ENCODE peak calls at places on chromosomes 11 and 22, in four cellular contexts. Y is neuronal stem cell, M is IMR-90, V is H1. W is an unnamed sample.

GRCh38 chr11:87722756-87723599 is 452.3 kb downstream of the RAB38 start:
- DNase-seq in Y (no peak), M (peak), V (no peak), W (no peak)

GRCh38 chr11:65479184-65480145 is 19.4 kb upstream of the MALAT1 start:
- DNase-seq in V (no peak), Y (no peak), M (peak), W (peak)

GRCh38 chr11:102014756-102015155 is 32.5 kb upstream of the CFAP300 start:
- DNase-seq in Y (no peak), V (no peak), M (no peak), W (no peak)

GRCh38 chr22:49763696-49764095 is 64.0 kb downstream of the BRD1 start:
- DNase-seq in Y (no peak), M (no peak), V (no peak), W (no peak)

GRCh38 chr11:36292311-36292722 is 3.1 kb upstream of the COMMD9 start:
- DNase-seq in Y (no peak), M (peak), V (no peak), W (peak)

GRCh38 chr11:1656670-1657069 is 27.1 kb downstream of the KRTAP5-5 start:
- DNase-seq in Y (no peak), V (no peak), M (no peak), W (no peak)

GRCh38 chr11:70537576-70538571 is 139.5 kb downstream of the CTTN start:
- DNase-seq in V (no peak), M (no peak), Y (no peak), W (no peak)

GRCh38 chr11:64695548-64695947 is 27.4 kb downstream of the NRXN2 start:
- DNase-seq in M (no peak), V (no peak), Y (no peak), W (no peak)

GRCh38 chr11:95456704-95457491 is 225.9 kb upstream of the SESN3 start:
- DNase-seq in M (peak), Y (no peak), V (no peak), W (peak)

GRCh38 chr11:59158206-59159068 is 13.5 kb upstream of the DTX4 start:
- DNase-seq in M (peak), Y (no peak), V (no peak), W (peak)

GRCh38 chr11:17558916-17559315 is 11.9 kb downstream of the OTOG start:
- DNase-seq in M (no peak), V (no peak), Y (no peak), W (no peak)

GRCh38 chr11:3043315-3043871 is 13.8 kb downstream of the CARS1 start:
- DNase-seq in M (no peak), Y (no peak), V (no peak), W (peak)

GRCh38 chr11:68840661-68841653 is 759 bp downstream of the CPT1A start:
- DNase-seq in M (peak), V (no peak), Y (no peak), W (peak)

GRCh38 chr22:17781319-17782031 is 7.2 kb upstream of the BID start:
- DNase-seq in Y (no peak), V (no peak), M (peak), W (peak)

GRCh38 chr11:68773521-68774187 is 22.3 kb upstream of the TESMIN start:
- DNase-seq in Y (no peak), M (peak), V (no peak), W (no peak)

GRCh38 chr11:123122341-123122740 is 60.4 kb upstream of the HSPA8 start:
- DNase-seq in Y (no peak), M (peak), V (no peak), W (peak)

GRCh38 chr11:124315052-124315451 is 1.3 kb upstream of the OR8D1 start:
- DNase-seq in V (no peak), Y (no peak), M (peak), W (peak)

GRCh38 chr11:66330931-66331330 is 5.3 kb downstream of the RIN1 start:
- DNase-seq in V (no peak), Y (no peak), M (no peak), W (no peak)

GRCh38 chr11:43930868-43931716 is 11.3 kb upstream of the C11orf96 start:
- DNase-seq in M (peak), Y (no peak), V (no peak), W (peak)

GRCh38 chr11:69497221-69497787 is 15.8 kb downstream of the LINC01488 start:
- DNase-seq in Y (peak), M (peak), V (peak), W (peak)

GRCh38 chr11:45091563-45092392 is 54.7 kb upstream of the PRDM11 start:
- DNase-seq in V (no peak), M (no peak), Y (no peak), W (peak)

GRCh38 chr11:18608373-18608772 is 8.8 kb downstream of the MISFA start:
- DNase-seq in M (peak), Y (no peak), V (no peak), W (no peak)

GRCh38 chr22:50628543-50629134 is 687 bp upstream of the ARSA start:
- DNase-seq in Y (no peak), M (no peak), V (no peak), W (no peak)

GRCh38 chr22:42317691-42318547 is 47.5 kb upstream of the TCF20 start:
- DNase-seq in M (no peak), Y (no peak), V (no peak), W (no peak)

GRCh38 chr22:45055936-45056335 is 46.1 kb upstream of the PHF21B start:
- DNase-seq in V (no peak), Y (no peak), M (no peak), W (no peak)

GRCh38 chr22:45051419-45051818 is 41.6 kb upstream of the PHF21B start:
- DNase-seq in Y (no peak), V (no peak), M (no peak), W (no peak)

GRCh38 chr22:45051946-45052345 is 42.1 kb upstream of the PHF21B start:
- DNase-seq in M (no peak), V (no peak), Y (no peak), W (no peak)

GRCh38 chr22:45053571-45053970 is 43.8 kb upstream of the PHF21B start:
- DNase-seq in V (no peak), M (no peak), Y (no peak), W (no peak)

DNA sequence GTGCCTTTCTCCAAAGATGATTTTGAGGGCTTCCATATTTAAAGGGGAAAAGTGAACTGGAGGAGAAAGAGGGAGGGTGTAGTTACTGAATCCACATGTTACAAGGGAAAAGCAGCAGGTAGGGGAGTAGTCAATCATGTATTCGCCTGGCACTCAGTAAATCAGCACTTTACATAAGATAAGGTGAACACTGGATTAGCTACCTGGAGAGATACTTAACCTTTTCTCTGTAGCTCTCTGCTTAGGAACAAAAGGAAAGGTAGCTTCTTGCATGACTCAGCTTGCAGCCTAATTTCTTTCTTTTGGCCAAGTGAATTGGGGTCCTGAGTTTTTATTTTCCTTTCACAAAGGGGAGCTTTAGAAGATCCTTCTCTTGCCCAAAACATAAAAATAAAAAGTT is 43.3 kb upstream of the PHF21B start:
- DNase-seq in V (no peak), M (no peak), Y (no peak), W (no peak)
- H2BK120ac ChIP-seq in V (no peak), M (no peak), Y (no peak), W (no peak)

GRCh38 chr22:29315286-29316195 is at the start of gene RASL10A:
- DNase-seq in V (no peak), Y (no peak), M (no peak), W (no peak)
- H3K4me3 ChIP-seq in V (peak), Y (peak), M (peak), W (peak)

GRCh38 chr22:29443452-29443851 is 5.1 kb downstream of the RFPL1 start:
- DNase-seq in Y (no peak), V (no peak), M (no peak), W (no peak)
- H3K14ac ChIP-seq in Y (no peak), V (no peak), M (no peak), W (no peak)

GRCh38 chr22:45446216-45446615 is 32.7 kb downstream of the RIBC2 start:
- DNase-seq in Y (no peak), M (peak), V (no peak), W (no peak)
- H2BK120ac ChIP-seq in Y (no peak), M (peak), V (no peak), W (no peak)

GRCh38 chr22:37486224-37486845 is at the start of gene MFNG:
- DNase-seq in M (peak), V (no peak), Y (peak), W (peak)
- H3K4me3 ChIP-seq in M (peak), V (no peak), Y (no peak), W (peak)

GRCh38 chr11:81579339-81579738 is 1154.3 kb downstream of the FAM181B start:
- DNase-seq in Y (no peak), V (no peak), M (no peak), W (no peak)
- H3K14ac ChIP-seq in Y (no peak), V (no peak), M (no peak), W (no peak)

DNA sequence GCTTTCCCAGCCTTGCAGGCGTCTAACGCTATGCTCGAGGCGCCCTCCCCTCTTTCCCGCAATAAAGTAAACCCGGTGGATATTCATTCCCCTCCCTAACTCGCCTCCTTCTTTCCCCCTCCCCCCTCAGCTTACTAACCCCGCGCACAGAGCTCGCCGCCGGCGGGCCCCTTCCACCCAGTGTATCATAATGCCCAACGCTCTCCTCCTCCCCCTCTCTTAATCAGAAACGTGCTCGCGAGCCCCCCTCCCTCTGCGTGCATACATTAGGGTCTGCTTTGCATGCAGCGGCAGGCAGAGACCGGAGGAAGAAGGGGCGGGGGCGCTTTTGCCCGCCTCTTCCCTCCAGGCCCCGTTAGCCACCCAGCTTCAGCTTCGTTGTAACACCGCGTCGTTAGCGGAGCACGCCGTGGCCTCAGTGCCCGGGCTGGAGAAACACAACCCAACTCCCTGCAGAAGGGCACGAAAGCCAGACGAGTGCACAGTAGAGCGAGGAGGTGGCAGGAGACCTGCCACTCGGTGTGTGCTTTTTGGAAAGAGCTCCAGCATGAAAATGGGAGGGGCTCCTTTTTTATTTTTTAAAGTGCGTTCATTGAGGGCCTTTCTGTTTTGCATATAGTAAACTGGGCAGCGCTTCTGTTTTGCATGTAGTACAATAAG is 929 bp upstream of the KMT2A start:
- DNase-seq in M (peak), Y (peak), V (peak), W (peak)
- H2BK120ac ChIP-seq in M (peak), Y (peak), V (peak), W (no peak)

GRCh38 chr22:28143961-28144745 is 225.1 kb upstream of the PITPNB start:
- DNase-seq in M (no peak), Y (no peak), V (no peak), W (no peak)

GRCh38 chr22:28146401-28147304 is 227.6 kb upstream of the PITPNB start:
- DNase-seq in M (no peak), Y (no peak), V (no peak), W (no peak)

GRCh38 chr22:28147401-28147800 is 228.3 kb upstream of the PITPNB start:
- DNase-seq in M (no peak), V (no peak), Y (no peak), W (no peak)

GRCh38 chr22:28151241-28151640 is 232.2 kb upstream of the PITPNB start:
- DNase-seq in V (no peak), M (no peak), Y (no peak), W (peak)

GRCh38 chr22:28148816-28149465 is 229.9 kb upstream of the PITPNB start:
- DNase-seq in Y (no peak), V (no peak), M (no peak), W (no peak)
- H3K4me3 ChIP-seq in Y (no peak), V (no peak), M (no peak), W (no peak)

W was measured in mesenchymal stem cell.